ENCODE peak calls at places on chromosomes 4 and X, in five cellular contexts. E is GM06990, M is NCI-H1417, P is cardiac muscle cell, F is dermis microvascular lymphatic vessel endothelial cell. G is an unnamed sample.

GRCh38 chrX:54786972-54787371 is 11.1 kb downstream of the ITIH6 start:
- DNase-seq in E (no peak), M (peak), P (no peak), F (no peak), G (no peak)

GRCh38 chr4:81571105-81571504 is 99.4 kb upstream of the RASGEF1B start:
- DNase-seq in E (no peak), M (no peak), P (no peak), F (no peak), G (no peak)

GRCh38 chrX:18151661-18152060 is 69.0 kb downstream of the BEND2 start:
- DNase-seq in E (no peak), M (peak), P (no peak), F (no peak), G (no peak)

GRCh38 chr4:144174401-144175067 is 34.0 kb upstream of the GYPA start:
- DNase-seq in E (peak), M (peak), P (peak), F (peak), G (peak)

GRCh38 chr4:187236491-187236890 is 512.8 kb upstream of the FAT1 start:
- DNase-seq in E (no peak), M (no peak), P (peak), F (no peak), G (peak)

GRCh38 chrX:49858341-49858740 is 20.9 kb upstream of the USP27X start:
- DNase-seq in E (no peak), M (no peak), P (no peak), F (peak), G (no peak)

GRCh38 chr4:159545556-159545955 is 442.7 kb downstream of the RAPGEF2 start:
- DNase-seq in E (no peak), M (no peak), P (no peak), F (no peak), G (no peak)

GRCh38 chr4:4859799-4860380 is 425 bp downstream of the MSX1 start:
- DNase-seq in E (no peak), M (peak), P (no peak), F (no peak), G (peak)

G was measured in GM23248.